ENCODE peak calls at places on chromosome 14, in nine cellular contexts. X is NCI-H187 treated with DMSO at 0.1 percent for 48 hours; C is tibial artery; V is stimulated activated CD4-positive, alpha-beta T cell treated with anti-CD3 and anti-CD28 coated beads, Interleukin-15, amount 100 ng/mL, for 1 hour; J is GM23338; O is pons; Z is COR-L47; P is NCI-H1092 treated with DMSO at 0.1 percent for 48 hours; M is hypothalamus. B is an unnamed sample.

GRCh38 chr14:22689186-22689585 is 45.0 kb upstream of the OR6J1 start:
- DNase-seq in O (peak; percentile 7), P (no peak), V (no peak), X (no peak), M (no peak), J (no peak), Z (no peak), C (no peak), B (peak; percentile 84)

GRCh38 chr14:22151091-22151490 is 437.9 kb downstream of the DAD1 start:
- DNase-seq in O (no peak), P (no peak), X (no peak), C (no peak), J (no peak), M (no peak), Z (no peak), V (no peak), B (no peak)

GRCh38 chr14:78974691-78975090 is 804.5 kb downstream of the NRXN3 start:
- DNase-seq in P (no peak), Z (no peak), J (no peak), X (no peak), M (no peak), V (no peak), O (no peak), C (no peak), B (peak; percentile 21)

GRCh38 chr14:29007990-29008389 is 241.4 kb downstream of the FOXG1 start:
- DNase-seq in J (no peak), P (no peak), C (no peak), Z (no peak), O (no peak), X (no peak), V (no peak), M (no peak), B (no peak)

GRCh38 chr14:51850651-51851050 is 9.8 kb upstream of the GNG2 start:
- DNase-seq in J (no peak), C (no peak), X (no peak), V (no peak), M (no peak), Z (no peak), P (no peak), O (no peak), B (no peak)

GRCh38 chr14:75442642-75443041 is 14.8 kb downstream of the JDP2 start:
- DNase-seq in C (no peak), Z (no peak), V (no peak), O (no peak), P (no peak), J (no peak), M (no peak), X (no peak), B (no peak)

GRCh38 chr14:37889087-37889486 is 293.7 kb downstream of the TTC6 start:
- DNase-seq in O (peak; percentile 17), X (no peak), C (no peak), M (no peak), P (peak; percentile 44), J (no peak), Z (peak; percentile 84), V (no peak), B (no peak)

GRCh38 chr14:106556665-106557289 is 1030.4 kb downstream of the TMEM121 start:
- DNase-seq in V (peak; percentile 58), X (no peak), J (peak; percentile 14), P (no peak), M (no peak), C (no peak), O (no peak), Z (peak; percentile 25), B (no peak)

GRCh38 chr14:73567951-73568885 is 795 bp upstream of the ACOT2 start:
- DNase-seq in Z (no peak), V (no peak), C (no peak), J (no peak), O (no peak), P (peak; percentile 2), X (no peak), M (no peak), B (no peak)

GRCh38 chr14:32044454-32044853 is 32.6 kb upstream of the ARHGAP5 start:
- DNase-seq in C (no peak), P (no peak), O (no peak), J (no peak), V (no peak), Z (peak; percentile 68), M (no peak), X (no peak), B (no peak)

GRCh38 chr14:60649815-60650381 is 621 bp upstream of the SIX1 start:
- DNase-seq in O (no peak), C (no peak), J (peak; percentile 52), X (peak; percentile 78), Z (no peak), M (no peak), V (no peak), P (peak; percentile 83), B (peak; percentile 44)

GRCh38 chr14:71289536-71289935 is 382.3 kb downstream of the PCNX1 start:
- DNase-seq in V (no peak), O (no peak), C (no peak), P (no peak), X (no peak), M (no peak), J (no peak), Z (no peak), B (no peak)

GRCh38 chr14:77681196-77682157 is 26.3 kb downstream of the ALKBH1 start:
- DNase-seq in M (no peak), X (peak; percentile 31), J (no peak), P (peak; percentile 16), O (no peak), Z (peak; percentile 62), C (no peak), V (no peak), B (no peak)

GRCh38 chr14:29603721-29604120 is 323.9 kb downstream of the PRKD1 start:
- DNase-seq in P (no peak), O (no peak), C (no peak), J (no peak), X (no peak), M (no peak), V (no peak), Z (no peak), B (no peak)

GRCh38 chr14:34013714-34014055 is 62.8 kb upstream of the EGLN3 start:
- DNase-seq in M (no peak), V (no peak), C (no peak), Z (no peak), P (no peak), J (peak; percentile 17), X (peak; percentile 72), O (peak; percentile 25), B (no peak)

GRCh38 chr14:23950411-23951135 is 3.0 kb upstream of the DHRS4 start:
- DNase-seq in P (no peak), O (no peak), C (no peak), M (no peak), X (no peak), J (no peak), V (no peak), Z (no peak), B (no peak)

GRCh38 chr14:38931969-38932652 is 170.9 kb downstream of the SEC23A start:
- DNase-seq in C (no peak), V (no peak), X (no peak), Z (no peak), J (peak; percentile 21), O (no peak), M (no peak), P (no peak), B (no peak)

B was measured in H4.